ENCODE peak calls at places on chromosomes 12 and 14, in nine cellular contexts. Z, Y, X, G, P, L, K, J and A are unnamed samples.

GRCh38 chr12:118299791-118300460 is 72.8 kb downstream of the TAOK3 start:
- DNase-seq in Z (no peak), Y (no peak), X (no peak), G (no peak), P (no peak), L (no peak), K (no peak), J (no peak), A (no peak)

GRCh38 chr12:131208425-131208824 is 254.7 kb downstream of the ADGRD1 start:
- DNase-seq in Z (no peak), Y (no peak), X (no peak), G (no peak), P (no peak), L (no peak), K (no peak), J (no peak), A (no peak)

GRCh38 chr12:1357171-1357570 is 237.2 kb downstream of the FBXL14 start:
- DNase-seq in Z (no peak), Y (no peak), X (no peak), G (no peak), P (peak; percentile 57), L (no peak), K (no peak), J (no peak), A (no peak)

GRCh38 chr14:103998027-103998426 is 55.7 kb upstream of the RD3L start:
- DNase-seq in Z (no peak), Y (no peak), X (no peak), G (no peak), P (no peak), L (no peak), K (no peak), J (no peak), A (no peak)

GRCh38 chr14:23358553-23359166 is 6.0 kb upstream of the SLC22A17 start:
- DNase-seq in Z (no peak), Y (no peak), X (no peak), G (no peak), P (no peak), L (no peak), K (no peak), J (no peak), A (no peak)

GRCh38 chr12:39000370-39000769 is 95.0 kb upstream of the CPNE8 start:
- DNase-seq in Z (no peak), Y (no peak), X (no peak), G (no peak), P (no peak), L (no peak), K (no peak), J (no peak), A (no peak)

GRCh38 chr12:124877423-124877822 is 13.8 kb upstream of the SCARB1 start:
- DNase-seq in Z (no peak), Y (no peak), X (no peak), G (no peak), P (no peak), L (no peak), K (no peak), J (no peak), A (no peak)

GRCh38 chr12:101992091-101992490 is 69.7 kb downstream of the WASHC3 start:
- DNase-seq in Z (no peak), Y (no peak), X (no peak), G (no peak), P (no peak), L (no peak), K (no peak), J (no peak), A (no peak)

GRCh38 chr12:3229577-3229976 is 152.4 kb downstream of the TSPAN9 start:
- DNase-seq in Z (no peak), Y (no peak), X (no peak), G (no peak), P (no peak), L (no peak), K (no peak), J (no peak), A (no peak)

GRCh38 chr12:132111641-132112304 is 32.3 kb downstream of the DDX51 start:
- DNase-seq in Z (no peak), Y (no peak), X (no peak), G (no peak), P (no peak), L (no peak), K (no peak), J (no peak), A (no peak)

GRCh38 chr14:105817971-105818711 is 291.8 kb downstream of the TMEM121 start:
- DNase-seq in Z (no peak), Y (no peak), X (no peak), G (no peak), P (no peak), L (no peak), K (peak; percentile 13), J (no peak), A (no peak)

GRCh38 chr12:111028830-111029229 is 108.5 kb upstream of the MYL2 start:
- DNase-seq in Z (no peak), Y (no peak), X (no peak), G (no peak), P (no peak), L (no peak), K (no peak), J (no peak), A (no peak)